ENCODE peak calls at places on chromosomes 16 and 17, in six cellular contexts. L is effector memory CD4-positive, alpha-beta T cell; S is PC-3; I is fibroblast of pulmonary artery; Z is CD4-positive, alpha-beta memory T cell; X is heart left ventricle. O is an unnamed sample.

GRCh38 chr17:77375108-77375507 is 234.3 kb downstream of the SEC14L1 start:
- DNase-seq in S (no peak), I (no peak), L (no peak), Z (no peak), X (no peak), O (no peak)

GRCh38 chr16:80968386-80969113 is 38.1 kb downstream of the CMC2 start:
- DNase-seq in Z (no peak), I (peak; percentile 33), L (no peak), X (no peak), S (peak; percentile 6), O (peak; percentile 31)

GRCh38 chr17:33369149-33369548 is 76.1 kb upstream of the ASIC2 start:
- DNase-seq in Z (no peak), S (no peak), L (no peak), X (no peak), I (no peak), O (no peak)

GRCh38 chr17:66548158-66548557 is 245.7 kb downstream of the PRKCA start:
- DNase-seq in Z (peak; percentile 17), L (no peak), X (no peak), I (no peak), S (peak; percentile 85), O (peak; percentile 69)

GRCh38 chr16:69110406-69110805 is 5.0 kb downstream of the HAS3 start:
- DNase-seq in L (no peak), Z (no peak), X (no peak), S (no peak), I (no peak), O (no peak)

GRCh38 chr17:77479817-77480508 is 339.2 kb downstream of the SEC14L1 start:
- DNase-seq in I (no peak), S (no peak), Z (no peak), X (no peak), L (no peak), O (no peak)

GRCh38 chr17:20266806-20267458 is 200.4 kb downstream of the LGALS9B start:
- DNase-seq in L (no peak), Z (no peak), X (no peak), I (peak; percentile 22), S (no peak), O (peak; percentile 41)

GRCh38 chr16:14205666-14206065 is 134.5 kb downstream of the MRTFB start:
- DNase-seq in L (no peak), S (no peak), I (peak; percentile 6), Z (no peak), X (no peak), O (no peak)

GRCh38 chr17:16377804-16378400 is 3.0 kb upstream of the UBB start:
- DNase-seq in X (no peak), S (peak; percentile 93), L (no peak), I (peak; percentile 78), Z (no peak), O (peak; percentile 82)

GRCh38 chr16:27947696-27948095 is 115.8 kb downstream of the GSG1L start:
- DNase-seq in L (no peak), X (no peak), Z (no peak), I (no peak), S (no peak), O (no peak)

GRCh38 chr17:64974750-64975317 is 55.6 kb upstream of the LRRC37A3 start:
- DNase-seq in Z (no peak), I (no peak), X (no peak), L (no peak), S (no peak), O (no peak)

GRCh38 chr17:76395980-76396379 is 11.6 kb downstream of the SPHK1 start:
- DNase-seq in X (no peak), L (no peak), I (no peak), S (peak; percentile 43), Z (no peak), O (no peak)

GRCh38 chr16:84331998-84332780 is 36.1 kb upstream of the ATP2C2 start:
- DNase-seq in L (no peak), I (no peak), Z (no peak), X (no peak), S (peak; percentile 48), O (peak; percentile 11)

GRCh38 chr17:62017496-62017895 is 47.6 kb downstream of the MED13 start:
- DNase-seq in S (no peak), L (no peak), I (peak; percentile 59), X (no peak), Z (no peak), O (peak; percentile 11)

GRCh38 chr16:69890114-69890890 is 60.8 kb upstream of the CLEC18A start:
- DNase-seq in X (peak; percentile 63), I (peak; percentile 47), Z (no peak), S (no peak), L (no peak), O (peak; percentile 75)

GRCh38 chr16:48353565-48354163 is 31.5 kb downstream of the SIAH1 start:
- DNase-seq in S (peak; percentile 69), I (peak; percentile 82), X (no peak), Z (peak; percentile 76), L (peak; percentile 42), O (peak; percentile 74)

GRCh38 chr16:15689290-15689689 is 39.2 kb downstream of the NDE1 start:
- DNase-seq in Z (no peak), L (no peak), X (no peak), S (no peak), I (no peak), O (peak; percentile 20)

GRCh38 chr16:80200079-80200478 is 340.7 kb upstream of the DYNLRB2 start:
- DNase-seq in Z (no peak), I (no peak), S (no peak), L (no peak), X (no peak), O (no peak)

GRCh38 chr17:68599873-68600122 is 1.4 kb downstream of the FAM20A start:
- DNase-seq in L (no peak), X (no peak), S (no peak), Z (no peak), I (no peak), O (no peak)

GRCh38 chr17:68598074-68598473 is 3.1 kb downstream of the FAM20A start:
- DNase-seq in L (no peak), I (no peak), Z (no peak), S (no peak), X (no peak), O (no peak)

GRCh38 chr17:68598545-68598961 is 2.6 kb downstream of the FAM20A start:
- DNase-seq in Z (no peak), S (no peak), I (no peak), X (no peak), L (no peak), O (no peak)

GRCh38 chr17:68600123-68600880 is 865 bp downstream of the FAM20A start:
- DNase-seq in I (no peak), Z (no peak), S (no peak), L (no peak), X (peak; percentile 68), O (no peak)

DNA sequence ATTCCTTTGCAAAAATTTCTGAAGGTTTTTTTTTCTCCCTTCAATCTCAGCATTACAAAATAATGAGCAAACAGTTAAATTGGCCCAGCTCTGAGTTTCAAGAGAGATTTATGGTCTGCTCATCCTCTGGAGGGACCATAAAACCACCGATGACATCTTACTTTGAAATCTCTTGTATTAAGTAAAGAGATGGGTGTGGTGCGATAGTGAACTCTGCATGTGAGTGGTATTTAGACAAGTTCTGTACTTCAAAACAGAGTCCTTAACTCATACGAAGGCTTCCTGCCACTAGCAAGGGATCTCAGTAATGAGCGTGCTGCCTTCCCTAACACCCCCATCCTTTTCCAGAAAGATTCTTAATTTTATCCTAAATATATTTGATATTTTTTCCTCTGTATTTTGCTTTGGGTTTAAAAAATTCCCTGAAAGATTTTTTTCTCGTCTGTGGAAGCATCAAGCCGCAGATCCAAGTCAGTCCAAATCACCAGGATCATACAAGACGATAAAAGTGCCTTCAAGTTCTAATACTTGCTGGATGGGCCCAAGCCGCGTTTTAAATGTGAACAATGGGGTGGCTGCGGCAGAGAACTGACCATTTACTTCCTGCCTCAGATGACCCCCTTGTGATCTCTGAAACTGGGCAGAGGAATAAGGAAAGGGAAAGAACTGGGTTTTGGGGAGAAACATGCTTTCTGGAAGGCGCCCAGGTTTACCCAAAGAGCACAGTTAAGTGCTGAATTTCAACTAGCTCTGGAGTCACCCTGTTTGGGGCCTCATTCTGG is 1.9 kb downstream of the FAM20A start:
- DNase-seq in X (no peak), Z (no peak), S (peak; percentile 58), I (no peak), L (no peak), O (peak; percentile 91)
- H3K4me3 ChIP-seq in X (peak overlapping the region; percentile 70), Z (no peak overlapping the region), S (no peak overlapping the region), I (peak overlapping the region; percentile 51), L (no peak overlapping the region), O (peak overlapping the region; percentile 77)

DNA sequence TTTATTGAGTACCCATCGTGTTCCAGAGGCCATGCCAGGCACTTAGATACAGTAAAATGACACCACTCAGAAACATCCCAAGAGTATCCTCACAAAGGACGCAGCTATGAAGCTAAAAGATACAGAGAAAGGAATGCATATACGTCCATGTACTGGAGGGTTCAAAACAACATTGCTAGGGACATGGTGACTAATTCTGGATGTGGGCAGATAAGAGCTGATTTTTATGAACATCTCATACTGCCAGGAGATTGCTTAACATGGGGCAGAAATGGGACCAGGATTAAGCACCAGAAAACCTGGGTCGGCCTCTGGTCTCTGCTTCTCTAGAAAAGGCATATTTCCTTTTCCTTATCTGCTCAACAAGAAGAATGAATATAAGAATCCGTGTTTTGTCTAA is 15.4 kb upstream of the CCL5 start:
- DNase-seq in S (no peak), X (no peak), L (no peak), I (peak; percentile 91), Z (no peak), O (no peak)
- H3K4me3 ChIP-seq in S (no peak overlapping the region), X (no peak overlapping the region), L (no peak overlapping the region), I (no peak overlapping the region), Z (no peak overlapping the region), O (no peak overlapping the region)

GRCh38 chr16:31042866-31043265 is 9.5 kb downstream of the STX4 start:
- DNase-seq in I (no peak), Z (no peak), X (no peak), L (no peak), S (no peak), O (no peak)
- H3K4me3 ChIP-seq in I (no peak overlapping the region), Z (no peak overlapping the region), X (no peak overlapping the region), L (no peak overlapping the region), S (no peak overlapping the region), O (no peak overlapping the region)

GRCh38 chr17:48045270-48046001 is 2.7 kb upstream of the NFE2L1 start:
- DNase-seq in L (no peak), S (peak; percentile 51), X (peak; percentile 36), I (peak; percentile 17), Z (no peak), O (no peak)
- H3K4me3 ChIP-seq in L (no peak overlapping the region), S (no peak overlapping the region), X (no peak overlapping the region), I (no peak overlapping the region), Z (no peak overlapping the region), O (no peak overlapping the region)

GRCh38 chr17:12040478-12040877 is 19.8 kb downstream of the MAP2K4 start:
- DNase-seq in S (peak; percentile 68), X (no peak), Z (no peak), L (no peak), I (no peak), O (no peak)

GRCh38 chr17:12037970-12038369 is 17.3 kb downstream of the MAP2K4 start:
- DNase-seq in X (no peak), Z (no peak), S (no peak), I (no peak), L (no peak), O (no peak)

GRCh38 chr17:12046786-12047185 is 26.1 kb downstream of the MAP2K4 start:
- DNase-seq in X (no peak), S (no peak), I (no peak), Z (no peak), L (no peak), O (no peak)

GRCh38 chr17:12043702-12044101 is 23.0 kb downstream of the MAP2K4 start:
- DNase-seq in I (no peak), X (no peak), S (no peak), L (no peak), Z (no peak), O (no peak)

GRCh38 chr17:12041316-12041715 is 20.6 kb downstream of the MAP2K4 start:
- DNase-seq in S (peak; percentile 96), Z (no peak), I (peak; percentile 81), X (no peak), L (no peak), O (peak; percentile 71)
- H3K4me3 ChIP-seq in S (peak overlapping the region; percentile 28), Z (no peak overlapping the region), I (peak overlapping the region; percentile 2), X (no peak overlapping the region), L (no peak overlapping the region), O (no peak overlapping the region)

O was measured in AG10803.